ENCODE peak calls at places on chromosomes 11 and 22, in four cellular contexts. R, I, L and B are unnamed samples.
A peak's percentile ranks its signal among the peaks of the same experiment; 100 is the strongest.

GRCh38 chr11:69204246-69205124 is 48.8 kb downstream of the SMIM38 start:
- DNase-seq in R (no peak), I (no peak), L (no peak), B (no peak)

GRCh38 chr11:75147875-75148263 is 3.0 kb upstream of the SLCO2B1 start:
- DNase-seq in R (no peak), I (no peak), L (peak; percentile 47), B (no peak)

GRCh38 chr11:128716661-128717210 is 22.9 kb downstream of the FLI1 start:
- DNase-seq in R (no peak), I (peak; percentile 65), L (no peak), B (no peak)

GRCh38 chr11:45471002-45471665 is 185.0 kb upstream of the SYT13 start:
- DNase-seq in R (no peak), I (no peak), L (no peak), B (no peak)

GRCh38 chr22:29112102-29112501 is 39.3 kb downstream of the KREMEN1 start:
- DNase-seq in R (no peak), I (no peak), L (no peak), B (no peak)

GRCh38 chr11:117282956-117283355 is 8.2 kb upstream of the BACE1-AS start:
- DNase-seq in R (no peak), I (no peak), L (no peak), B (no peak)

GRCh38 chr11:101862410-101863233 is 52.2 kb upstream of the CEP126 start:
- DNase-seq in R (peak; percentile 3), I (no peak), L (no peak), B (no peak)

GRCh38 chr22:47283616-47284270 is 521.3 kb downstream of the TBC1D22A start:
- DNase-seq in R (no peak), I (no peak), L (no peak), B (no peak)

GRCh38 chr11:69240332-69241074 is 53.5 kb upstream of the MYEOV start:
- DNase-seq in R (peak; percentile 76), I (no peak), L (peak; percentile 14), B (no peak)

GRCh38 chr22:48004936-48005335 is 1242.5 kb downstream of the TBC1D22A start:
- DNase-seq in R (no peak), I (no peak), L (no peak), B (no peak)

GRCh38 chr22:26722159-26722558 is 64.8 kb downstream of the MIAT start:
- DNase-seq in R (no peak), I (no peak), L (no peak), B (no peak)

GRCh38 chr11:26553182-26553581 is 18.9 kb downstream of the MUC15 start:
- DNase-seq in R (no peak), I (no peak), L (no peak), B (no peak)

GRCh38 chr22:24146190-24146616 is 35.1 kb upstream of the SUSD2 start:
- DNase-seq in R (peak; percentile 80), I (no peak), L (peak; percentile 40), B (peak; percentile 81)

GRCh38 chr22:27318516-27318915 is 483.0 kb downstream of the MN1 start:
- DNase-seq in R (peak; percentile 76), I (no peak), L (peak; percentile 47), B (no peak)

GRCh38 chr11:58057481-58057880 is 26.7 kb downstream of the OR6Q1 start:
- DNase-seq in R (no peak), I (no peak), L (no peak), B (no peak)

GRCh38 chr11:4087551-4087950 is 7.0 kb upstream of the RRM1 start:
- DNase-seq in R (no peak), I (no peak), L (no peak), B (no peak)

GRCh38 chr11:126992804-126993111 is 7.8 kb downstream of the KIRREL3 start:
- DNase-seq in R (no peak), I (no peak), L (no peak), B (no peak)

GRCh38 chr11:43632171-43632570 is 48.4 kb upstream of the HSD17B12 start:
- DNase-seq in R (no peak), I (no peak), L (no peak), B (no peak)

GRCh38 chr22:26002456-26002855 is 166.8 kb upstream of the SEZ6L start:
- DNase-seq in R (no peak), I (no peak), L (no peak), B (no peak)

GRCh38 chr11:86592047-86592564 is 80.3 kb downstream of the ME3 start:
- DNase-seq in R (no peak), I (no peak), L (no peak), B (no peak)

GRCh38 chr11:27673979-27674663 is 26.1 kb downstream of the BDNF start:
- DNase-seq in R (no peak), I (no peak), L (no peak), B (no peak)

GRCh38 chr11:133897331-133897650 is 52.0 kb upstream of the SPATA19 start:
- DNase-seq in R (no peak), I (no peak), L (no peak), B (no peak)

GRCh38 chr11:133896642-133897330 is 51.5 kb upstream of the SPATA19 start:
- DNase-seq in R (no peak), I (no peak), L (no peak), B (no peak)

GRCh38 chr11:133896028-133896427 is 50.7 kb upstream of the SPATA19 start:
- DNase-seq in R (no peak), I (no peak), L (no peak), B (no peak)

GRCh38 chr11:133898770-133899115 is 53.4 kb upstream of the SPATA19 start:
- DNase-seq in R (no peak), I (no peak), L (peak; percentile 2), B (no peak)

DNA sequence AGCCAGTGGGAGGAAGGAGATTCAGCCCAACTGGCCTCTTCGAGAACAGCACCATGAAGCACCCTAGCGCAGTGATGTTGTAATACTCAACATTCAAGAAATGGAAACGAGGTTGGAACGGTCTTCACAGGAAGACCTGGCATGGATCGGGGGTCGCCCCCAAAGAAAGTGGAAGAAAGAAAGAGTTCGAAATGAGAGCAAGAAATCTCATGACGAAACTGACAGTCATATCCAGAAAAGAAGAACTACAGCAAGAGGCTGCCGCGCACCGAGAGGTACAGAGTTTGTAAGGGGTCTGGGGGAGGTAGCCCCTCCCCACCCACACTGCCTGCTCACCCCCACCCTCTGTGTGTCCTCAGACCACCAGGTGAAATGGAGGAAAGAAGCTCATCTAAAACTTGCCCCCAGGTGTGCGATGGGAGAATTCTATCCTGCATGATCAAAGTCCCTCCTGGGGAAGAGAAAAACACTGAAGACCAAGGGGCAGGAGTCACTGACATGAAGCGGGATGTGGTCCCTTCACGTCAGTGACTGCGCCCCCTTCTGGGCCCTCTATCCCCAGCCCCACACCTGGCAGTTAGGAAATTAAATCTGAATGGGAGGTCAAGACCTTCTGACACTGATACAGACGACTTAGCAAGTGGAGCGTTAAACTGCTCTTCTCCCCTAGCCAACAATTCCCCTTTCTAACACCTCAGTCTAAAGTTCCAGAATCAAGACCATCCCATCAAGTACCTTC is 52.9 kb upstream of the SPATA19 start:
- DNase-seq in R (no peak), I (no peak), L (peak; percentile 8), B (no peak)
- TF ChIP-seq CTCF in R (no peak), I (no peak), L (no peak), B (no peak)

GRCh38 chr22:36175892-36176291 is 15.3 kb upstream of the APOL3 start:
- DNase-seq in R (no peak), I (no peak), L (no peak), B (no peak)
- TF ChIP-seq CTCF in R (no peak), I (no peak), L (no peak), B (no peak)

GRCh38 chr11:66419825-66420224 is 1.0 kb upstream of the NPAS4 start:
- DNase-seq in R (no peak), I (no peak), L (no peak), B (no peak)

GRCh38 chr11:66420671-66421476 is at the start of gene NPAS4:
- DNase-seq in R (no peak), I (no peak), L (no peak), B (no peak)

GRCh38 chr11:66418986-66419308 is 1.9 kb upstream of the NPAS4 start:
- DNase-seq in R (no peak), I (no peak), L (no peak), B (no peak)

GRCh38 chr11:66417000-66417399 is 3.8 kb upstream of the NPAS4 start:
- DNase-seq in R (no peak), I (no peak), L (no peak), B (no peak)

DNA sequence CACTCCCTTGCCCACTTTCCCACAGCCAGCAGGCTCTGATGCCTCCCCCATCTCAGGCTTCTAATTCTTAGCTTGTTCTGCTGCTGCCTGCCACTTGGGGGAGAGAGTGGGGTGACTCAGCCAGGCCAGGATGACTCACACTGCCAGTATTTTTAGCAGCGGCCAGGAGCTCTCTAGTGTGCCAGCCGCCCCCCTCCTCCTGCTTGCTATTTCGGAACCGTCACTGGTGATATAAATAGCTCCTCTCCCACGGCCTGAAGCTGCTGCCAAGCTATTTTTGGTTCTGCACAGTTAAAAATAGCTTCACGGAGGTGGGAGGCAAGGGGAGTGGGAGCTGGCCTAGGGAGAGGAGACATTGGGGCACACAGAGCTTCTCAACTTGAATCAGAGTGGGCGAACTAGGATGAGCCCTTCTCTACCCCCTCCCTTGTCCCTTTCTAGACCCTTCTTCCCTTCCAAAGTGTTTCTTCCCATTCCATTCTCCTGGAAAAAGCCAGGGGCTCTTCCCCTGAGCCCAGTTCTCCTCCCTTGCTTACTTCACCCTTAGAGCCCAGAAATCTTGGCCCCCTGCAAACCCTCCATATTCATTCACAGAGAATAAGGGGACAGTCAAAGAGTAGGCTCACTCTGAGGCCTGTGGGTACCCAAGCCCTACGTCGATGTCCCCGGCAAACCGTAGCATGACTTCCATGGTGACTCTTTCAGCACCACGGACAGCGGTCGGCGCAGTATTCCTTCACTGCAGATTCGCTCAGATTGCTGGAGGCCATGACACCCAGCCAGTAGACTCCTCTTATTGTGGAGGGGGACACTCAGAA is 2.5 kb upstream of the NPAS4 start:
- DNase-seq in R (peak; percentile 74), I (peak; percentile 33), L (peak; percentile 83), B (peak; percentile 68)
- TF ChIP-seq CTCF in R (no peak), I (no peak), L (no peak), B (peak; percentile 37)

GRCh38 chr22:40728731-40729189 is 49.5 kb downstream of the MCHR1 start:
- DNase-seq in R (peak; percentile 44), I (peak; percentile 74), L (no peak), B (no peak)

GRCh38 chr22:40727607-40728325 is 48.5 kb downstream of the MCHR1 start:
- DNase-seq in R (no peak), I (no peak), L (no peak), B (no peak)

GRCh38 chr22:40729284-40729683 is 50.0 kb downstream of the MCHR1 start:
- DNase-seq in R (no peak), I (no peak), L (no peak), B (no peak)

GRCh38 chr22:40733919-40734318 is 54.6 kb downstream of the MCHR1 start:
- DNase-seq in R (no peak), I (no peak), L (no peak), B (no peak)

DNA sequence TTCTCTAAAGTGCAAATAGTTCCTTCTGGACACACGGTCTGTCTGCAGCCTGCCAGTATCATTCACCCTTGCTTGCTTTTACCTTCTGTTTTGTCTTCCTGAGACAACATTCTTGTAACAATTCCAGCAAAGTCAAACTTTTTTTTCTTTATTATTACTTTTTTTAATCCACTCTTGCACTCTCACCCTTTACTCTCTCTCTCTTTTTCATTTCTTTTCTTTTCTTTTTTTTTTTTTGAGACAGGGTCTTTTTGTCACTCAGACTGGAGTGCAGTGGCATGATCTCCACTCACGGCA is 53.7 kb downstream of the MCHR1 start:
- DNase-seq in R (no peak), I (no peak), L (no peak), B (no peak)
- TF ChIP-seq CTCF in R (no peak), I (peak; percentile 42), L (no peak), B (no peak)

GRCh38 chr11:107683807-107684206 is 28.0 kb downstream of the SLN start:
- DNase-seq in R (no peak), I (no peak), L (no peak), B (no peak)
- TF ChIP-seq CTCF in R (no peak), I (peak; percentile 24), L (peak; percentile 8), B (no peak)